ENCODE peak calls at places on chromosomes 1 and 21, in seven cellular contexts. V is prostate gland, F is tibial nerve, N is esophagus squamous epithelium, E is sigmoid colon, H is IMR-90, A is right lobe of liver. I is an unnamed sample.

GRCh38 chr1:157288006-157288405 is 149.8 kb upstream of the ETV3 start:
- DNase-seq in H (no peak), A (no peak), V (no peak), N (no peak), F (no peak), E (no peak), I (no peak)

GRCh38 chr21:37965088-37965805 is 49.0 kb upstream of the KCNJ6 start:
- DNase-seq in H (no peak), V (no peak), F (no peak), A (no peak), N (no peak), E (no peak), I (no peak)

GRCh38 chr1:40782371-40782956 is 1.1 kb upstream of the KCNQ4 start:
- DNase-seq in N (no peak), A (no peak), H (no peak), E (no peak), V (no peak), F (no peak), I (no peak)

GRCh38 chr1:203145321-203146041 is 18.0 kb downstream of the ADORA1 start:
- DNase-seq in A (no peak), F (no peak), V (no peak), H (no peak), E (no peak), N (no peak), I (no peak)

GRCh38 chr1:99727575-99728190 is 38.8 kb downstream of the FRRS1 start:
- DNase-seq in V (no peak), E (no peak), A (no peak), N (no peak), F (no peak), H (peak), I (no peak)

GRCh38 chr21:38787461-38788274 is 18.1 kb upstream of the ETS2 start:
- DNase-seq in F (no peak), H (peak), E (no peak), V (peak), A (peak), N (no peak), I (peak)

GRCh38 chr1:221858758-221859157 is 116.9 kb upstream of the DUSP10 start:
- DNase-seq in F (no peak), H (peak), A (no peak), N (no peak), E (no peak), V (no peak), I (no peak)

GRCh38 chr1:8406946-8407345 is 89.0 kb downstream of the SLC45A1 start:
- DNase-seq in N (no peak), A (no peak), F (no peak), H (no peak), E (no peak), V (no peak), I (no peak)

GRCh38 chr1:45282346-45282745 is 44.3 kb upstream of the HPDL start:
- DNase-seq in H (peak), A (no peak), V (no peak), E (no peak), F (no peak), N (no peak), I (no peak)

GRCh38 chr1:185733818-185734709 is at the start of gene HMCN1:
- DNase-seq in V (peak), F (peak), N (no peak), H (peak), A (peak), E (peak), I (peak)

GRCh38 chr1:167517535-167518330 is 596 bp downstream of the CD247 start:
- DNase-seq in F (no peak), E (no peak), V (no peak), A (no peak), N (no peak), H (no peak), I (no peak)

GRCh38 chr1:247145279-247145678 is 26.5 kb downstream of the ZNF124 start:
- DNase-seq in A (no peak), V (no peak), F (no peak), H (no peak), E (no peak), N (no peak), I (no peak)

GRCh38 chr21:35351434-35351833 is 302.3 kb upstream of the RUNX1 start:
- DNase-seq in N (no peak), E (no peak), V (no peak), A (no peak), F (no peak), H (no peak), I (no peak)

GRCh38 chr1:107394301-107394700 is 253.5 kb downstream of the NTNG1 start:
- DNase-seq in N (no peak), E (no peak), F (no peak), A (no peak), V (no peak), H (no peak), I (no peak)

GRCh38 chr1:52487632-52488031 is 65.3 kb downstream of the TUT4 start:
- DNase-seq in E (no peak), F (no peak), N (no peak), V (no peak), H (no peak), A (no peak), I (no peak)

GRCh38 chr1:192159769-192160168 is 1.5 kb downstream of the RGS18 start:
- DNase-seq in A (no peak), V (no peak), N (no peak), F (no peak), H (no peak), E (no peak), I (no peak)

GRCh38 chr1:183600136-183600535 is 9.9 kb upstream of the NCF2 start:
- DNase-seq in A (no peak), E (no peak), V (no peak), F (no peak), H (peak), N (no peak), I (no peak)

GRCh38 chr1:214700381-214700780 is 97.4 kb downstream of the CENPF start:
- DNase-seq in F (no peak), V (no peak), A (no peak), N (no peak), H (no peak), E (no peak), I (no peak)

GRCh38 chr1:10682449-10683365 is 113.7 kb downstream of the CASZ1 start:
- DNase-seq in N (no peak), H (no peak), A (no peak), V (no peak), F (no peak), E (no peak), I (no peak)

GRCh38 chr21:45869121-45870007 is 112.2 kb upstream of the COL6A1 start:
- DNase-seq in A (no peak), H (peak), F (no peak), E (peak), N (no peak), V (no peak), I (peak)

GRCh38 chr1:155504207-155504606 is 58.4 kb downstream of the ASH1L start:
- DNase-seq in F (no peak), V (no peak), H (peak), A (no peak), E (no peak), N (no peak), I (no peak)

GRCh38 chr1:155513300-155513926 is 49.2 kb downstream of the ASH1L start:
- DNase-seq in E (no peak), N (no peak), A (no peak), H (peak), V (no peak), F (no peak), I (no peak)

GRCh38 chr1:155509064-155509463 is 53.5 kb downstream of the ASH1L start:
- DNase-seq in A (no peak), F (no peak), E (no peak), N (no peak), H (no peak), V (no peak), I (no peak)

GRCh38 chr1:155507960-155508359 is 54.6 kb downstream of the ASH1L start:
- DNase-seq in E (no peak), F (no peak), V (no peak), H (no peak), A (no peak), N (no peak), I (no peak)
- H3K4me3 ChIP-seq in E (no peak), F (no peak), V (no peak), H (no peak), A (no peak), N (no peak), I (no peak)

DNA sequence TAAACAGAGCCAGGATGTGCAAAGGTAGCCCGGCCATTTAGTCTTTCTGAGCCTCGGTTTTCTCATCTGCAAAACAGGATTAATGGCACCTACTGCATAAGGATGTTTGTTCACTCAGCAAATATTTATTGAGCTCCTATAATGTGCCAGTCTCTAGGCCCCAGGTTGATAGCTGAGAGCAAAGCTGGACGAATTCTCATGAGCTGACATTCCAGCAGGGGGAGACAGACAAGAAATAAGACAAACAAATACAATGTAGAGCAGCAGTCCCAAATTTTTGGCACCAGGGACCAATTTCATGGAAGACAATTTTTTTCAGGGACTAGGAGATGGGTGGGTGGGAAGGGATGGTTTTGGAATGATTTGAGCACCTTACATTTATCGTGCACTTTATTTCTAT is 74.3 kb upstream of the PAX7 start:
- DNase-seq in H (peak), A (no peak), F (no peak), E (no peak), N (no peak), V (no peak), I (no peak)
- H3K27ac ChIP-seq in H (no peak), A (no peak), F (no peak), E (no peak), N (no peak), V (no peak), I (no peak)

DNA sequence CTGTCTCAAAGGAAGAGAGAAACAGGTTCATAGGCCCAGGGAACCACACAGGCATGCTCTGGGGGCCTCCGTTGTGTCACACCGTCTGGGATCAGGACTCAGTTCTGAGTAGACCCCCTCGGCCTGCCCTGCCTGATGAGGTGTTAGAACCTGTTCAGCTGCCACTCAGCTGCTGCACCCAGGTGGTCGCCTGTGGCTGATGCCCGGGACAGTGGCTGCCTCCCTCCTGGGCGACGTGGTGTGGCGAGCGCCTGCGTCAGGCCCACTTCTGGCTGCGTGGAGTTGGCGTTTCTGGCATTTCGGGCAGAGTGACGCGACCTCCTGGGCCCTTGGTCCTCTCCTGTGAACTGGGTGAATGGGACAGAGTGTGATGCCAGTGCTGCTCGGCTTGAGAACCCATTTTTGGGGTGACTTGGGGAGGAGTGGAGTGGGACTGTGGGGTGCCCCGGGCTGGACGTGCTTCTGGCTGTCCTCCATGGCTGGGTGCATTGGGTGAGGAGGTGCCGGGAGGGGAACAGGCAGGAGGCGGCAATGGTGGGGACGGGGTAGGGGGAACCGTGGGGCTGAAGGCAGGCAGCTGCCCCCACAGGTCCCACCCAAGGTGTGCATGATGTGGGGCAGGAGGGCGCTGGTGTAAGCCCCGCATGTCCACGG is 10.8 kb downstream of the CFAP410 start:
- DNase-seq in N (no peak), V (no peak), H (no peak), A (no peak), E (no peak), F (no peak), I (no peak)
- TF ChIP-seq POLR2A in N (no peak), V (no peak), H (no peak), A (no peak), E (no peak), F (no peak), I (no peak)

DNA sequence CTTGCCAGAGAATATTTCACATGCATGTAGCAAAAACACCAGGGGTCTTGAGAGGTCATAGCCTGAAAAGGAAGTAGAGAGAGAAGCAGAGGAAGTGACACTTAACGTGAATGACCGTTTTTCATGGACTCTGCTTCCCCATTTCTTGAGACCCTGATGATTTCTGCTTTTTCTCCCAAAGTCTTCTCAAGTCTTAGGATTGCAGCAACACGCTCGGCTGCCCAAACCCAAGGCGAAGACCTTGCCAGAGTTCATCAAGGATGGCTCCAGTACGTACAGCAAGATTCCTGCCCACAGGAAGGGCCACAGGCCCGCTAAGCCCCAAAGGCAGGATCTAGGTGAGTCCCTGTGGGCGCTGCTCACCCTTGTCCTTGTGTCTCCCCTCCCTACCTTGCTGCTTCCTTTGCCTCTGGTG is 12.8 kb downstream of the THEMIS2 start:
- DNase-seq in H (no peak), V (no peak), E (peak), F (no peak), A (no peak), N (no peak), I (no peak)
- H3K4me3 ChIP-seq in H (no peak), V (no peak), E (no peak), F (no peak), A (no peak), N (no peak), I (no peak)

GRCh38 chr1:32967863-32968571 is 3.4 kb upstream of the RNF19B start:
- DNase-seq in H (peak), A (no peak), N (no peak), E (no peak), V (no peak), F (no peak), I (no peak)

GRCh38 chr1:32966900-32967299 is 2.3 kb upstream of the RNF19B start:
- DNase-seq in H (no peak), F (no peak), E (no peak), N (no peak), A (no peak), V (no peak), I (no peak)

GRCh38 chr1:32963746-32964460 is 706 bp downstream of the RNF19B start:
- DNase-seq in V (peak), H (peak), F (no peak), E (peak), N (no peak), A (peak), I (peak)

GRCh38 chr1:32964461-32965250 is at the start of gene RNF19B:
- DNase-seq in E (peak), V (peak), H (peak), A (peak), N (peak), F (peak), I (peak)

DNA sequence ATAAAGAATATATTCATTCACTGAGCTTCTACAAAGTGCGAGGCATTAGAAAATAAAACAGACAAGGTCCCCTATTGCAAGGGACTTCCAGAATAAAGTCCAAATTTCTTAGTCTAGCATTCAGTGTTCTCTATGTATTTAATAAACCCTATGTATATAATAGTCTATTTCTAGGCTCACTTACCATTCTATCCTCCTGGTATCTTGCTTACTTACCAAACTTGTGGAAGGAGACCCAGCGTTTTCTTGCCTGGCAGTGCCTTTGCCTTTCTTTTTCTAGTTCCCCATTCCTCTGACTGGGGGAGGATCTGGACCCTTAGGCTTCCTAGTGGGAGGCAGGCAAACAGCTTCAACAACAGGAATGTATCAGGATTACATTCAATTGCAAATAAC is 638 bp upstream of the RNF19B start:
- DNase-seq in N (no peak), E (no peak), H (no peak), V (no peak), A (no peak), F (no peak), I (no peak)
- H3K27ac ChIP-seq in N (peak), E (peak), H (no peak), V (peak), A (peak), F (peak), I (peak)

GRCh38 chr1:1229770-1230169 is 2.0 kb downstream of the SDF4 start:
- DNase-seq in N (no peak), V (no peak), E (no peak), H (no peak), A (no peak), F (no peak), I (no peak)

GRCh38 chr1:1230656-1231399 is 973 bp downstream of the SDF4 start:
- DNase-seq in E (no peak), H (peak), F (no peak), V (no peak), A (no peak), N (no peak), I (no peak)

GRCh38 chr1:1232801-1233566 is 947 bp downstream of the B3GALT6 start:
- DNase-seq in H (no peak), F (no peak), N (no peak), E (no peak), A (no peak), V (no peak), I (no peak)

GRCh38 chr1:1232224-1232800 is at the start of gene B3GALT6:
- DNase-seq in F (no peak), N (no peak), A (no peak), E (no peak), V (no peak), H (peak), I (no peak)

DNA sequence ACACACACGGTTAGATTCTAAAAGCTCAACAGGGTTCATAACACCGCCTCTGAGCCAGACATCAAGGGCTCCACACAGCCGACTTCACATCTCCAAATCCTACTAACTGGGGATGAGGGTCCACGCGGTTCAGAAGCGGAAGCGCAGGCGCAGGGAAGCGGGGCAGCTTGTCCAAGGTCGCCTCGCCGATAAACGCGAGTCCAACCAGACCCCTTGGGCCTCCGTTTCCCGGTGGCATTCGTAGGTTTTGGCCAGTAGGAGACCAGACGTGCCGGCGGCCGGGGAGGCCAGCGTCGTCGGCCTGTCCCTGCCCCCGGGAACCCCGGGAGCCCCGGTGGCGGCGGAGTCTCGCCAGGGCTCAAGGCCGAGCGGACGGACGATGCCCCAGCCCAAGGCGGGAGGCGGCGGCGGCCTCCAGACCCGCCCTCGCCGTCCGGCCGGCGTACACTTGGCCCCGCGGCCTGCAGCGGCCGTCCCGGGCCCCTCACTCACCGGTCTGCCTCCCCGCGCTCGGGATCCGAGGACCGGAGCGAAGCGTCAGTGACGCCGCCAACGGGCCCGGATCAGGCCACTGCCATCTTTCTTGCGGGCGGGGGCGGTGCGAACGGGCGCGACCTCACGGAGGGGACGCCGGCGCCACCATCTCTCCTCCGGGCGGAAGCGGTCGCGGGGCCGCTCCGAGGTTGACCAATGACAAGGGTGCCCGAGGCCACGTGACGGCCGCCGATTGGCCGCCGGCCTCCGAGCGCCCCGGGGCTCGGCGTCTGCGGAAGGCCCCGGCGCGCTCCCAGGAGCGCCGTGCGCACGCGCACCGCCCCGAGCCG is at the start of gene SDF4:
- DNase-seq in N (peak), A (peak), F (peak), H (peak), V (peak), E (peak), I (peak)
- TF ChIP-seq POLR2A in N (no peak), A (peak), F (no peak), H (peak), V (peak), E (peak), I (no peak)

GRCh38 chr1:230870916-230871315 is 2.6 kb upstream of the C1orf198 start:
- DNase-seq in A (no peak), H (no peak), E (no peak), F (no peak), V (no peak), N (no peak), I (no peak)

GRCh38 chr1:230867119-230867902 is 1.0 kb downstream of the C1orf198 start:
- DNase-seq in E (no peak), A (no peak), N (no peak), V (no peak), F (no peak), H (no peak), I (no peak)

GRCh38 chr1:230867903-230868735 is at the start of gene C1orf198:
- DNase-seq in N (no peak), H (no peak), E (peak), F (peak), V (peak), A (peak), I (peak)

GRCh38 chr1:230868736-230869385 is 540 bp upstream of the C1orf198 start:
- DNase-seq in N (no peak), F (no peak), V (peak), A (peak), E (no peak), H (no peak), I (peak)

GRCh38 chr1:230869499-230869898 is 1.2 kb upstream of the C1orf198 start:
- DNase-seq in F (no peak), N (no peak), H (peak), E (no peak), V (no peak), A (no peak), I (no peak)
- H3K4me3 ChIP-seq in F (no peak), N (no peak), H (peak), E (peak), V (no peak), A (no peak), I (no peak)

DNA sequence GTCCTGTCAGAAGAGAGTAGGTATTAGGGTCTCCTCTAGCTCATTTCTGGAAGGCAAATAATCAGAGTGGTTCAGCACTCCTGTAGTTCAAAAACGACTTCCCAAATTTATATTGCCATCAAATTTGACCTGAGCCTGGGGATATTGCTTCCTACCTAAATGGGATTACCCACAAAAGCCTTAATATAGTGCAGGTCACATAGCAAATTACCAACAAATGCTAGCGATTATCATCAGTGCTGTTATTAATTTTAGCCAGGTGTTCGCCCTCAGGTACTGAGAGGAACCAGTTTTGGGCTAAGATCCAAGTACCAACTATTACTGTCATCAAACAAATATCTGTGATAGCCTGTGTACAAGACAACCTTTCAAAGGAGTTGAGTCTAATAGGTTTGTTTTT is 661.8 kb upstream of the PTBP2 start:
- DNase-seq in N (no peak), A (no peak), E (no peak), H (no peak), F (no peak), V (no peak), I (no peak)
- H3K27ac ChIP-seq in N (no peak), A (no peak), E (no peak), H (no peak), F (no peak), V (no peak), I (no peak)

GRCh38 chr1:38859561-38860463 is at the start of gene RRAGC:
- DNase-seq in E (peak), N (peak), H (peak), A (peak), F (peak), V (peak), I (peak)
- TF ChIP-seq POLR2A in E (peak), N (no peak), H (peak), A (peak), F (peak), V (peak), I (no peak)